ENCODE peak calls at places on chromosomes 16 and 17, in eight cellular contexts. E is IMR-90, B is A549, X is HCT116, V is K562, W is SK-N-SH, D is GM12878, K is H1. L is an unnamed sample.

GRCh38 chr17:78959803-78960202 is 19.9 kb downstream of the LGALS3BP start:
- DNase-seq in E (no peak), B (no peak), X (no peak), V (no peak), W (no peak), D (no peak), K (no peak), L (no peak)

GRCh38 chr17:79625706-79626105 is 14.9 kb upstream of the RBFOX3 start:
- DNase-seq in E (no peak), B (no peak), X (no peak), V (no peak), W (peak; percentile 24), D (no peak), K (no peak), L (no peak)

GRCh38 chr16:81431554-81432353 is 12.9 kb upstream of the CMIP start:
- DNase-seq in E (peak; percentile 77), B (peak; percentile 90), X (no peak), V (no peak), W (no peak), D (no peak), K (no peak), L (peak; percentile 90)

GRCh38 chr17:37475713-37476420 is 13.8 kb upstream of the DUSP14 start:
- DNase-seq in E (no peak), B (no peak), X (no peak), V (no peak), W (no peak), D (no peak), K (no peak), L (no peak)

GRCh38 chr17:6162216-6162615 is 92.0 kb downstream of the WSCD1 start:
- DNase-seq in E (no peak), B (no peak), X (no peak), V (no peak), W (no peak), D (no peak), K (peak; percentile 29), L (no peak)

GRCh38 chr17:77602062-77602746 is 356.3 kb upstream of the TNRC6C start:
- DNase-seq in E (peak; percentile 29), B (no peak), X (no peak), V (no peak), W (peak; percentile 59), D (no peak), K (no peak), L (no peak)

GRCh38 chr17:45073414-45074070 is 12.4 kb downstream of the NMT1 start:
- DNase-seq in E (peak; percentile 97), B (no peak), X (no peak), V (no peak), W (no peak), D (no peak), K (no peak), L (no peak)

GRCh38 chr16:53078247-53078646 is 23.5 kb downstream of the CHD9 start:
- DNase-seq in E (no peak), B (no peak), X (no peak), V (no peak), W (no peak), D (no peak), K (no peak), L (no peak)

GRCh38 chr16:47461598-47462266 is 601 bp downstream of the PHKB start:
- DNase-seq in E (peak; percentile 48), B (peak; percentile 87), X (peak; percentile 40), V (peak; percentile 21), W (peak; percentile 17), D (no peak), K (no peak), L (peak; percentile 68)

GRCh38 chr17:80227666-80228065 is 7.4 kb downstream of the SLC26A11 start:
- DNase-seq in E (no peak), B (no peak), X (no peak), V (no peak), W (no peak), D (no peak), K (no peak), L (no peak)

GRCh38 chr16:87017388-87018012 is 299.7 kb downstream of the C16orf95 start:
- DNase-seq in E (peak; percentile 88), B (peak; percentile 84), X (peak; percentile 80), V (no peak), W (no peak), D (no peak), K (no peak), L (no peak)

GRCh38 chr17:29443041-29443440 is 52.9 kb downstream of the TAOK1 start:
- DNase-seq in E (no peak), B (no peak), X (no peak), V (no peak), W (no peak), D (no peak), K (no peak), L (no peak)

GRCh38 chr17:29449865-29450671 is 59.9 kb downstream of the TAOK1 start:
- DNase-seq in E (no peak), B (no peak), X (no peak), V (no peak), W (no peak), D (no peak), K (no peak), L (peak; percentile 41)

GRCh38 chr17:29442451-29442850 is 52.3 kb downstream of the TAOK1 start:
- DNase-seq in E (no peak), B (no peak), X (no peak), V (no peak), W (no peak), D (no peak), K (no peak), L (no peak)

GRCh38 chr17:29445844-29446243 is 55.7 kb downstream of the TAOK1 start:
- DNase-seq in E (no peak), B (no peak), X (no peak), V (no peak), W (no peak), D (no peak), K (no peak), L (no peak)

GRCh38 chr17:29444589-29444988 is 54.4 kb downstream of the TAOK1 start:
- DNase-seq in E (peak; percentile 75), B (no peak), X (no peak), V (no peak), W (no peak), D (no peak), K (no peak), L (no peak)
- TF ChIP-seq RAD21 in E (no peak), B (no peak), X (no peak), V (no peak), W (no peak), D (no peak), K (no peak), L (no peak)

DNA sequence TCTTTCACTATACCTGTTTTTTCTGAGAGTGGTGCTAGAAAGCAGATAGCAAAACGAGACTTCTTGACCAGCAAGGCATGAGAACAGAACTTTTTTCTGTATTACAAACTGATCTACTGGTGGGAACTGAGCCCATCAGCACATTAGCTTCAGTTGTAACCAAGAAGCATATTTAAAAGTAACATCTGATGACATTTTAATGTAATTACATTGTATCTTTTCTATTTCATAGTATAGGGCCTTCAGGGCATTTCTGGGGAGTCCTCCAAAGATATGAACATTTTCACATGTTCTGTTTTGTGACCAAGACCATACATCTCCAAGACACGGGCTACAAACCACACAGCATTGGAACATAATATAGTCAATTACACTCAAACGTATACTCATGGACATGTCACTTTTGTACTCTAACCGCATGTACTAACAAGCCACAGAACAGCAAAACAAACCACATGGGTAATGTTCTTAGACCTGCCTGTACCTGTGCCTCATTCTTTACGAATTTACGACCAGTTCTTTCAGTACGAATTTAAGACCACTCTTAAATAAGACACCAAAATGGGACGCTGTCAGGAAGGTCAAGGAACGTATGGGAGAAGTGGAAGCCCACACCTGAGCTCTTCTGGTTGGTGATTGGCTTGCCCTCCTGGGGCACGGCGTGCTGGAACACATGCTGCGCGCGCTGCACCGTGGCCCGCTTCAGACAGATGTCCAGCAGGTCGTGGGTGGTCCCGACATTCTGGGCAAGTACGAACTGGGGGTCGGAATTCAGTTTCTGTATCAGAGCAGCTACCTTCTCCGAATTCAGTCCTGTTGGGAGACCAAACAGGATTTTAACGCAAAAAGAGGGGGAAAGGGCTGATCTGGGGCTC is 811 bp downstream of the BLMH start:
- DNase-seq in E (peak; percentile 21), B (peak; percentile 60), X (no peak), V (peak; percentile 55), W (peak; percentile 64), D (no peak), K (no peak), L (peak; percentile 35)
- TF ChIP-seq RAD21 in E (no peak), B (no peak), X (no peak), V (no peak), W (no peak), D (no peak), K (no peak), L (no peak)

DNA sequence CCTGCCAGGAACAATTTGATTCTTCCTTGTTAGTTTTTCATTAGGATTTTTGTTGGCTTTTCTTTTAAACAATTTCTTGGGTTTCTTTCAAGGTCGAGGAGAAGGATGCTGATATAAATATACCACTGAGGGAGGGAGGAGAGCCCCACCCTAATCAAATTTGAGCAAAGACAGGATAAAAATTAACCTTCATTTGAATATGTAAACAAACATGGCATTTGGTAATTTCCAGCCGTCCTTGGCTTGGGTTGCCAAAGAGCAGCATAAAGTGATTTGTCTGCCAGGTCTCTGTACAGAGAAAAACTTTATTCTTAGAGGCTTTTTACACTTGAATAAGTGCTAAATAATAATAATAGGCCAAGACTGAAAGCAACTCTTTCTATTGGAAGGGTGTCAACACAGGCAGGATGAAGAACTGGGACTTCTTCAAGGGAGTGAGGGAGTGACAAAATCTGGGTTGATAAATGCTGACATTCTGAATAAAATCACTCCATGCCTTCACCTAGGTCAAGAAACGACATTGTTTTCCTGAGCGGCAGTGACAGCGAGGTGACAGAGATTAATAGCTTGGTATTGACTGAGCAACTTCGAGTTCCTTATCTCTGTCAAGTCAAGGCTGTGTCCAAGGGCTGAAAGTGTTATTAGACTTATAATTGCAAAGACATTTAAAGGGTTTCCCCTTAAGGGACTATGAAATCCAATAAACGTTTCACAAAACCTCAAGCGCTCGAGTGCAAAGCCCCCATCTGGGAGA is 269.4 kb upstream of the N4BP1 start:
- DNase-seq in E (no peak), B (no peak), X (no peak), V (no peak), W (no peak), D (no peak), K (no peak), L (no peak)
- TF ChIP-seq RAD21 in E (no peak), B (no peak), X (no peak), V (no peak), W (no peak), D (no peak), K (no peak), L (no peak)

DNA sequence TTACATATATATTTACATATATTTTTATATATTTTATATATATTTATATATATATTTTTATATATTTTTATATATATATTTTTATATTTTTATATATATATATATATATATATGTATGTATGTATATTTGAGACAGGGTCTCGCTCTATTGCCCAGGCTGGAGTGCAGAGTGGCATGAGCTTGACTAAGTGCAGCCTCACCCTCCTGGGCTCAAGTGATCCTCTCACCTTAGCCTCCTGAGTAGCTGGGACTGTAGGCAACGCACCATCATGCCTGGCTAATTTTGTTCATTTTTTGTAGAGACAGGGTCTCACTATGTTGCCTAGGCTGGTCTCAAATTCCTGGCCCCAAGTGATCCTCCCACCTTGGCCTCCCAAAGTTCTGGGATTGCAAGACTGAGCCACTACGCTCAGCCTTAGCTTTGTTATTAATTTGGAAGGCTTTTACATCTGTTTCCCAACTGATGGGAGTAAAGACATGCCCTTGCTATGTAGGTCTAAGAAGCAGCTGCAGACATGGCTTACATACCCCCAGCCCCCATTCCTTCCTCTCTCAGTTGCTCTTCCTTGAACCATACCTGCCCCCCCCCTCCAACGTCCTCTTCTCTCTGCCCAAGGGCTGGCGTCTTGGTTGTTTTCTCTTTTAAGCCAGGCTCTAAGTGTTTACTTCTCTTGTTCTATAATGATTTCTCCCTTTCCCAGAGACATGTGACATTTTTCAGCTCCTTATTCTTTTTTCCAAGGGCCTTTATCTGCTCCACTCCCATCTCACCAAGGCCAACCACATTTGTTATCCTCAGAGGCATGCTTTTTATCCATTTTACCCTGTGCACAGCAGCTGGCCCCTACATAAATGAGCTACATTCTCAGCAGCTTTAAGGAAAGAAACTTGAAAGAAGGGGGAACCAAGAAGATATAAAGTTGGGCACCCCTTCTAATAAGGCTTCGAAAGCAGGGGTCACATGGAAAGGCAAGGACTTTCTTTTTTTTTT is 64.2 kb upstream of the ATF7IP2 start:
- DNase-seq in E (no peak), B (no peak), X (no peak), V (no peak), W (no peak), D (no peak), K (no peak), L (no peak)
- TF ChIP-seq RAD21 in E (no peak), B (no peak), X (no peak), V (no peak), W (no peak), D (no peak), K (no peak), L (no peak)

L was measured in HepG2.